ENCODE peak calls at places on chromosome 17, in four cellular contexts. One of them, this sample, is unnamed.

GRCh38 chr17:50684288-50684611 is 23.5 kb downstream of the ANKRD40 start:
- DNase-seq in HCT116: no peak
- DNase-seq in K562: no peak
- DNase-seq in SK-N-SH: no peak
- DNase-seq in this sample: no peak

GRCh38 chr17:27882162-27882840 is 10.9 kb downstream of the LYRM9 start:
- DNase-seq in HCT116: no peak
- DNase-seq in K562: no peak
- DNase-seq in SK-N-SH: no peak
- DNase-seq in this sample: no peak

GRCh38 chr17:47883589-47884426 is 12.2 kb upstream of the SP2 start:
- DNase-seq in HCT116: no peak
- DNase-seq in K562: no peak
- DNase-seq in SK-N-SH: no peak
- DNase-seq in this sample: peak

GRCh38 chr17:57861737-57862409 is 12.0 kb upstream of the MRPS23 start:
- DNase-seq in HCT116: no peak
- DNase-seq in K562: no peak
- DNase-seq in SK-N-SH: peak
- DNase-seq in this sample: no peak

GRCh38 chr17:34389343-34389742 is 26.3 kb upstream of the CCL1 start:
- DNase-seq in HCT116: no peak
- DNase-seq in K562: no peak
- DNase-seq in SK-N-SH: no peak
- DNase-seq in this sample: no peak

GRCh38 chr17:67753026-67753425 is 35.3 kb downstream of the NOL11 start:
- DNase-seq in HCT116: no peak
- DNase-seq in K562: no peak
- DNase-seq in SK-N-SH: no peak
- DNase-seq in this sample: no peak

GRCh38 chr17:20153231-20153630 is 144.1 kb downstream of the SPECC1 start:
- DNase-seq in HCT116: no peak
- DNase-seq in K562: no peak
- DNase-seq in SK-N-SH: no peak
- DNase-seq in this sample: no peak

GRCh38 chr17:35896011-35896587 is 15.9 kb upstream of the CCL5 start:
- DNase-seq in HCT116: no peak
- DNase-seq in K562: no peak
- DNase-seq in SK-N-SH: no peak
- DNase-seq in this sample: no peak

GRCh38 chr17:17672453-17673368 is 8.5 kb upstream of the RAI1 start:
- DNase-seq in HCT116: no peak
- DNase-seq in K562: no peak
- DNase-seq in SK-N-SH: no peak
- DNase-seq in this sample: no peak

GRCh38 chr17:5123343-5124124 is 7.7 kb downstream of the USP6 start:
- DNase-seq in HCT116: no peak
- DNase-seq in K562: no peak
- DNase-seq in SK-N-SH: no peak
- DNase-seq in this sample: no peak

GRCh38 chr17:58632324-58633314 is 59.2 kb downstream of the TEX14 start:
- DNase-seq in HCT116: no peak
- DNase-seq in K562: no peak
- DNase-seq in SK-N-SH: no peak
- DNase-seq in this sample: no peak

GRCh38 chr17:19304209-19304608 is 58.3 kb downstream of the B9D1 start:
- DNase-seq in HCT116: no peak
- DNase-seq in K562: peak
- DNase-seq in SK-N-SH: no peak
- DNase-seq in this sample: no peak

GRCh38 chr17:5785867-5786509 is 201.7 kb upstream of the NLRP1 start:
- DNase-seq in HCT116: no peak
- DNase-seq in K562: no peak
- DNase-seq in SK-N-SH: no peak
- DNase-seq in this sample: no peak

GRCh38 chr17:45234641-45235040 is 13.0 kb downstream of the FMNL1 start:
- DNase-seq in HCT116: no peak
- DNase-seq in K562: peak
- DNase-seq in SK-N-SH: peak
- DNase-seq in this sample: peak

GRCh38 chr17:17758443-17758842 is 77.2 kb downstream of the RAI1 start:
- DNase-seq in HCT116: no peak
- DNase-seq in K562: no peak
- DNase-seq in SK-N-SH: no peak
- DNase-seq in this sample: no peak

GRCh38 chr17:76641501-76641900 is 2.1 kb downstream of the ST6GALNAC1 start:
- DNase-seq in HCT116: peak
- DNase-seq in K562: no peak
- DNase-seq in SK-N-SH: no peak
- DNase-seq in this sample: peak

GRCh38 chr17:4949321-4950074 is 1.2 kb upstream of the PFN1 start:
- DNase-seq in HCT116: peak
- DNase-seq in K562: peak
- DNase-seq in SK-N-SH: peak
- DNase-seq in this sample: no peak

GRCh38 chr17:73956595-73957465 is 246.6 kb upstream of the RPL38 start:
- DNase-seq in HCT116: peak
- DNase-seq in K562: peak
- DNase-seq in SK-N-SH: peak
- DNase-seq in this sample: peak

GRCh38 chr17:34237458-34237857 is 17.6 kb upstream of the CCL2 start:
- DNase-seq in HCT116: no peak
- DNase-seq in K562: no peak
- DNase-seq in SK-N-SH: no peak
- DNase-seq in this sample: no peak

GRCh38 chr17:82449136-82449882 is 1.2 kb downstream of the CYBC1 start:
- DNase-seq in HCT116: no peak
- DNase-seq in K562: no peak
- DNase-seq in SK-N-SH: peak
- DNase-seq in this sample: no peak

GRCh38 chr17:65013613-65014391 is 42.7 kb downstream of the GNA13 start:
- DNase-seq in HCT116: peak
- DNase-seq in K562: no peak
- DNase-seq in SK-N-SH: no peak
- DNase-seq in this sample: no peak

GRCh38 chr17:75105269-75106080 is 4.3 kb upstream of the ARMC7 start:
- DNase-seq in HCT116: no peak
- DNase-seq in K562: peak
- DNase-seq in SK-N-SH: peak
- DNase-seq in this sample: peak

GRCh38 chr17:58402047-58402446 is 15.3 kb downstream of the RNF43 start:
- DNase-seq in HCT116: peak
- DNase-seq in K562: no peak
- DNase-seq in SK-N-SH: no peak
- DNase-seq in this sample: no peak

GRCh38 chr17:79009397-79010303 is at the start of gene CANT1:
- DNase-seq in HCT116: peak
- DNase-seq in K562: peak
- DNase-seq in SK-N-SH: peak
- DNase-seq in this sample: peak

GRCh38 chr17:17792143-17792550 is 44.6 kb downstream of the SREBF1 start:
- DNase-seq in HCT116: no peak
- DNase-seq in K562: no peak
- DNase-seq in SK-N-SH: peak
- DNase-seq in this sample: no peak

GRCh38 chr17:1783834-1784611 is 22.2 kb downstream of the SERPINF1 start:
- DNase-seq in HCT116: peak
- DNase-seq in K562: peak
- DNase-seq in SK-N-SH: peak
- DNase-seq in this sample: peak

GRCh38 chr17:80481284-80482057 is 5.1 kb upstream of the NPTX1 start:
- DNase-seq in HCT116: no peak
- DNase-seq in K562: peak
- DNase-seq in SK-N-SH: no peak
- DNase-seq in this sample: no peak
- TF ChIP-seq JUND in HCT116: no peak
- TF ChIP-seq JUND in K562: no peak
- TF ChIP-seq JUND in SK-N-SH: no peak
- TF ChIP-seq JUND in this sample: no peak

GRCh38 chr17:80694085-80694991 is 149.7 kb downstream of the RPTOR start:
- DNase-seq in HCT116: no peak
- DNase-seq in K562: no peak
- DNase-seq in SK-N-SH: no peak
- DNase-seq in this sample: no peak
- TF ChIP-seq JUND in HCT116: no peak
- TF ChIP-seq JUND in K562: no peak
- TF ChIP-seq JUND in SK-N-SH: no peak
- TF ChIP-seq JUND in this sample: no peak

DNA sequence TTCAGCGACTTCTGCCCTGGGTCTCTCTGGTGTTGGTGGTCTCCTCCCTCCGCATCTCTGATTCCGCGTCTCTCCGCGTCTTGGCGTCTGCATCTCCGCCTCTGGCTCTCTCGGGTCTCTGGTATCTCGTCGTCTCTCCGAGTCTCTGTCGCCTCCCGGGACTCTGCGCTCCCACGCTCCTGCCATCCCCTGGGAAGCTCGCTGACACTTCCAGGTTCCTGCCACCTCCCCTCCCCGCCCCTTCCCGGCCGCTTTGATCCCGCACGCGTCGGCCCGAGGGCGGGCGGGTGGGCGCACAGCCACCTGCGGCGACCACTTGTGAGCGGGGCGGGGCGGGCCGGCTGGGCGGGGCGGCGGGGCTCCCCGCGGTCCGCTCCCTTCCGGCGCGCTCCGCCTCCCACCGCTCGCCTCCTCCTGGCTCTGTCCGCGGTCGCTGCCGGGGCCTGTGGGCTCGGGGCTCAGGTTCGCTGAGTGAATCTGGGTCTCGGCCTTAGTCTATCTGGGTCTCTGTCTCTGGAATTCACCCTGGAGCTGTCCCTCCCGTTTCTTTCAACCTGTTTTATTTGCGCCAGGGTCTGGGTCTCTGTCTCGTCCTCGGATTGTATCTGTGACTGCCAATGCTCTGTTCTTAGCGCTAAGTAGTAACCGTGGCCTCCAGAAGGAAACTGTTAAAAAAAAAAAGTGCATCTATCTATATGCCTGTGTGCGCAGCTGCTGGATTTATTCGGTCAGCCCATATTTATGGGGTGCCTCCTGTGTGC is 2.6 kb upstream of the HES7 start:
- DNase-seq in HCT116: no peak
- DNase-seq in K562: peak
- DNase-seq in SK-N-SH: peak
- DNase-seq in this sample: no peak
- TF ChIP-seq JUND in HCT116: no peak
- TF ChIP-seq JUND in K562: no peak
- TF ChIP-seq JUND in SK-N-SH: no peak
- TF ChIP-seq JUND in this sample: no peak

GRCh38 chr17:49455226-49455968 is 39.7 kb upstream of the NGFR start:
- DNase-seq in HCT116: no peak
- DNase-seq in K562: no peak
- DNase-seq in SK-N-SH: peak
- DNase-seq in this sample: no peak

GRCh38 chr17:49450735-49451134 is 36.1 kb upstream of the PHB1 start:
- DNase-seq in HCT116: no peak
- DNase-seq in K562: no peak
- DNase-seq in SK-N-SH: no peak
- DNase-seq in this sample: no peak

GRCh38 chr17:49452173-49452572 is 37.5 kb upstream of the PHB1 start:
- DNase-seq in HCT116: no peak
- DNase-seq in K562: peak
- DNase-seq in SK-N-SH: no peak
- DNase-seq in this sample: no peak

GRCh38 chr17:49456172-49456965 is 38.7 kb upstream of the NGFR start:
- DNase-seq in HCT116: no peak
- DNase-seq in K562: no peak
- DNase-seq in SK-N-SH: no peak
- DNase-seq in this sample: no peak

DNA sequence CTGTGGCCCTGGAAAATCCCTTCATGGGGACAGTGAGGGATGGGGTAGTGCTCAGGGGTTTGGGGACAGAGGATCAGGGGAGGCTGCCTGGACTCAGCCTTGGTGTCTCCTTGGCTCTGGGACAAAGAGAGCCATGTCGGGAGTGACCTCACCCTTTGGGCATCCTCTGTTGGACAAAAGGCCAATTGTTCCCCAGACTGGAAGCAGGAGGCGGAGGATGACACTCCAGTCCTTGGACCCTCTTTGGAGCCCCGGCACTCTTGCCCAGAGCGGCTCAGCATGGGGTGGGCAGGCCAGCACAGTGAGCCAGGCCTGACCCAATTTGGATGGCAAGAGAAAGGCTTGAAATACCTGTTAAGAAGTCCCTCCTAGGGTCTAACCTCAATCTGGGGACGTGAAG is 39.4 kb upstream of the PHB1 start:
- DNase-seq in HCT116: peak
- DNase-seq in K562: no peak
- DNase-seq in SK-N-SH: no peak
- DNase-seq in this sample: no peak
- TF ChIP-seq JUND in HCT116: no peak
- TF ChIP-seq JUND in K562: no peak
- TF ChIP-seq JUND in SK-N-SH: no peak
- TF ChIP-seq JUND in this sample: no peak

DNA sequence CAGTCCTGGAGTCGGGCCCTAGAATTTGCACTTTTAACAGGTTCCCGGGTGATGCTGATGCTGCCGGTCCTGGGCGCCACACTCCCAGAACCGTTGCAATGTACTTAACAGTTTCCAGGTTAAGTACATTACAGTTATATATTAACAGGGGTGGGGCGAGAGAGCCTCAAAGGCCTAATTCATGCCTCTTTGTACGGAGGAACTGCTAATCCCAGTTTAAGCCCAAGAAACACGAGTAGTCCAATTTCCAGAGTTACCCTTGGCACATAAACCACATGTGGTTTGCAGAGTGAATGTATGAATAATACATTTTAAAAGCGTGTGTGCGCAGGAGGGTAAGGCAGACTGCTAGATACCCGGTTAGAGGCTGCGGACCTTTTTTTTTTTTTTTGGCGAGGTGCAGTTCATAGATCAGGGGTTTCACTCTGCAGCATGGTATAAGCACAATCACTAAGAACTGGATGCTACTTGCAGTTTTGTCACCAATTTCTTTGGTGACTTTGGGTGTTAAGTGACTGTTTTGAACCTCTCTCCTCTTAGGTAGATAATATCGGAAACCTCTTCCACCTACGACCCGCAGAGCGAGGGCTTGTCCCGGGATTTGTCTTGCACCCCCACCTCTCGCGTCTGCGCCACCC is 714 bp downstream of the COX11 start:
- DNase-seq in HCT116: peak
- DNase-seq in K562: peak
- DNase-seq in SK-N-SH: peak
- DNase-seq in this sample: peak
- TF ChIP-seq JUND in HCT116: no peak
- TF ChIP-seq JUND in K562: no peak
- TF ChIP-seq JUND in SK-N-SH: no peak
- TF ChIP-seq JUND in this sample: no peak

GRCh38 chr17:53150101-53150698 is 672.5 kb upstream of the KIF2B start:
- DNase-seq in HCT116: no peak
- DNase-seq in K562: no peak
- DNase-seq in SK-N-SH: peak
- DNase-seq in this sample: no peak
- TF ChIP-seq JUND in HCT116: no peak
- TF ChIP-seq JUND in K562: no peak
- TF ChIP-seq JUND in SK-N-SH: no peak
- TF ChIP-seq JUND in this sample: no peak